ENCODE peak calls at places on chromosomes 12 and 14, in four cellular contexts. E, J, N and S are unnamed samples.

GRCh38 chr12:111105294-111105693 is 184.9 kb upstream of the MYL2 start:
- DNase-seq in E (no peak), J (no peak), N (no peak), S (no peak)

GRCh38 chr12:207804-208203 is 6.2 kb downstream of the SLC6A12 start:
- DNase-seq in E (no peak), J (no peak), N (no peak), S (no peak)

GRCh38 chr14:105065280-105066228 is at the start of gene GPR132:
- DNase-seq in E (peak), J (no peak), N (no peak), S (no peak)

GRCh38 chr14:90693413-90693812 is 122.8 kb downstream of the TTC7B start:
- DNase-seq in E (no peak), J (no peak), N (no peak), S (no peak)

GRCh38 chr12:22409071-22409951 is 74.8 kb upstream of the ST8SIA1 start:
- DNase-seq in E (peak), J (no peak), N (peak), S (no peak)

GRCh38 chr12:128586630-128587029 is 237.1 kb downstream of the SLC15A4 start:
- DNase-seq in E (no peak), J (no peak), N (no peak), S (no peak)

GRCh38 chr12:96048392-96048969 is 13.1 kb upstream of the LTA4H start:
- DNase-seq in E (no peak), J (no peak), N (no peak), S (no peak)

GRCh38 chr12:92400006-92400405 is 254.4 kb upstream of the BTG1 start:
- DNase-seq in E (no peak), J (no peak), N (no peak), S (no peak)

GRCh38 chr12:14403711-14404164 is 38.3 kb downstream of the ATF7IP start:
- DNase-seq in E (peak), J (no peak), N (no peak), S (no peak)

GRCh38 chr14:70096866-70097265 is 91.9 kb downstream of the SLC8A3 start:
- DNase-seq in E (no peak), J (no peak), N (peak), S (no peak)

GRCh38 chr12:29709641-29710040 is 74.1 kb downstream of the TMTC1 start:
- DNase-seq in E (no peak), J (no peak), N (no peak), S (no peak)

GRCh38 chr12:46214668-46215429 is 54.0 kb downstream of the SLC38A1 start:
- DNase-seq in E (peak), J (no peak), N (no peak), S (no peak)

GRCh38 chr12:3720772-3721171 is 32.1 kb downstream of the CRACR2A start:
- DNase-seq in E (no peak), J (no peak), N (no peak), S (no peak)

GRCh38 chr14:69543341-69544249 is 31.1 kb downstream of the CCDC177 start:
- DNase-seq in E (no peak), J (no peak), N (peak), S (peak)

GRCh38 chr12:78037707-78038106 is 207.0 kb downstream of the NAV3 start:
- DNase-seq in E (no peak), J (no peak), N (no peak), S (no peak)

GRCh38 chr14:52791204-52792096 is at the start of gene GNPNAT1:
- DNase-seq in E (peak), J (peak), N (peak), S (peak)

GRCh38 chr12:131770120-131770519 is 58.1 kb upstream of the MMP17 start:
- DNase-seq in E (no peak), J (no peak), N (no peak), S (no peak)

GRCh38 chr12:97465012-97465345 is 2.4 kb downstream of the RMST start:
- DNase-seq in E (no peak), J (peak), N (no peak), S (no peak)

GRCh38 chr12:116277393-116278258 is at the start of gene MED13L:
- DNase-seq in E (no peak), J (peak), N (peak), S (peak)

GRCh38 chr14:32683679-32684078 is 255.0 kb upstream of the NPAS3 start:
- DNase-seq in E (no peak), J (no peak), N (no peak), S (no peak)

GRCh38 chr14:69400154-69400553 is 1.7 kb downstream of the SLC39A9 start:
- DNase-seq in E (no peak), J (no peak), N (no peak), S (no peak)

GRCh38 chr12:83015390-83016225 is 328.9 kb downstream of the TMTC2 start:
- DNase-seq in E (no peak), J (no peak), N (peak), S (peak)

GRCh38 chr12:131896811-131897270 is 2.4 kb downstream of the ULK1 start:
- DNase-seq in E (no peak), J (no peak), N (no peak), S (no peak)

GRCh38 chr14:59751578-59751977 is 119.0 kb downstream of the RTN1 start:
- DNase-seq in E (no peak), J (no peak), N (no peak), S (no peak)

GRCh38 chr12:52243264-52243773 is 10.3 kb downstream of the KRT7 start:
- DNase-seq in E (no peak), J (no peak), N (no peak), S (no peak)

GRCh38 chr14:103523583-103523969 is 946 bp upstream of the CKB start:
- DNase-seq in E (no peak), J (no peak), N (no peak), S (no peak)

GRCh38 chr14:69475194-69475818 is 9.2 kb upstream of the PLEKHD1 start:
- DNase-seq in E (no peak), J (no peak), N (peak), S (no peak)

GRCh38 chr12:28149279-28149678 is 41.0 kb upstream of the CCDC91 start:
- DNase-seq in E (no peak), J (no peak), N (no peak), S (no peak)

GRCh38 chr12:752673-753400 is 458 bp downstream of the WNK1 start:
- DNase-seq in E (no peak), J (no peak), N (peak), S (no peak)

GRCh38 chr12:6199531-6200265 is 502 bp upstream of the CD9 start:
- DNase-seq in E (no peak), J (no peak), N (no peak), S (no peak)

GRCh38 chr14:30419037-30419436 is 139.9 kb upstream of the G2E3 start:
- DNase-seq in E (no peak), J (no peak), N (no peak), S (no peak)

GRCh38 chr12:401235-402126 is at the start of gene CCDC77:
- DNase-seq in E (peak), J (peak), N (peak), S (peak)

GRCh38 chr12:65192963-65193516 is 23.7 kb downstream of the LEMD3 start:
- DNase-seq in E (no peak), J (no peak), N (peak), S (no peak)

GRCh38 chr12:93102744-93103143 is 173.6 kb upstream of the EEA1 start:
- DNase-seq in E (no peak), J (no peak), N (no peak), S (no peak)

GRCh38 chr12:48187916-48188695 is 4.7 kb downstream of the CCDC184 start:
- DNase-seq in E (no peak), J (no peak), N (no peak), S (no peak)

GRCh38 chr12:112900298-112901145 is 6.2 kb upstream of the OAS1 start:
- DNase-seq in E (no peak), J (peak), N (peak), S (peak)

GRCh38 chr12:111024205-111024794 is 103.9 kb upstream of the MYL2 start:
- DNase-seq in E (peak), J (no peak), N (peak), S (peak)

GRCh38 chr12:65881348-65881961 is 57.2 kb downstream of the HMGA2 start:
- DNase-seq in E (no peak), J (no peak), N (no peak), S (no peak)

GRCh38 chr12:122032570-122032969 is 10.9 kb downstream of the BCL7A start:
- DNase-seq in E (no peak), J (no peak), N (no peak), S (no peak)
- TF ChIP-seq EGR1 in E (no peak), J (no peak), N (no peak), S (no peak)

GRCh38 chr12:68746572-68747180 is 700 bp downstream of the SLC35E3 start:
- DNase-seq in E (peak), J (no peak), N (peak), S (no peak)
- TF ChIP-seq EGR1 in E (no peak), J (no peak), N (no peak), S (no peak)

GRCh38 chr14:101761881-101762529 is 496 bp downstream of the PPP2R5C start:
- DNase-seq in E (no peak), J (no peak), N (no peak), S (no peak)
- TF ChIP-seq EGR1 in E (no peak), J (no peak), N (no peak), S (no peak)

DNA sequence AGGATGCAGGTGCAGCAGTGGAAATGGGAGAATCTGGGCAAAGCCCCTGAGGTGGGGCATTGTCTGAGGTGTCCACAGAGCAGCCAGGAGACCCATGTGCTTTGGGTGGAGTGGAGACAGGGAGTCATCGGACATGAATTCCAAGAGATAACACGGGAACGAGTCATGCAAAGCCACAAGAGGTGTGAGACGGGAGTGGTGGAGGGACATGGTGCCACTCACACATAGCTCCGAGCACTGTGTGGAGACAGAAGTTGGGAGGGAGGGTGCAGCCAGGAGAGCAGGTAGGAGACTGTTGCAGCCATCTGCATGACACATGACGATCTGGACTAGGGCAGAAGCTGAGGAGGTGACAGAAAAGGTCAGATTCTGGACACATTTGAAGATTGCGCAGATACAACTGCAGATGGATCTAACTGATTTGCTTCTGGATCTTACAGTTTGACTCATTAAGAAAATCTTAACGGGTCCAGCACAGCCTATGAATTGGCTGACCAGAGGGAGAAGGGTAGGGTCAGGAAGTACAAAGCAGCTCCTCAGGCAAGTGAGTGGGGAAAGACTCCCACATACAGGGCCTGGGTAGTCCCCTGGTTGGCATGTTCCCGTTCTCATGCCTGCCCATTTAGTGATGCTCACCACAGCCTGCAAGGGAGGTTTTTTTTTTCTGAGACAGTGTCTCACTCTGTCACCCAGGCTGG is 379.8 kb downstream of the FUT8 start:
- DNase-seq in E (no peak), J (no peak), N (no peak), S (peak)
- TF ChIP-seq EGR1 in E (no peak), J (no peak), N (no peak), S (no peak)

GRCh38 chr12:57726884-57727757 is 11.4 kb downstream of the AGAP2 start:
- DNase-seq in E (no peak), J (no peak), N (no peak), S (no peak)

GRCh38 chr12:57724936-57725740 is 13.4 kb downstream of the AGAP2 start:
- DNase-seq in E (no peak), J (no peak), N (no peak), S (no peak)

GRCh38 chr12:57727758-57728395 is 10.7 kb downstream of the AGAP2 start:
- DNase-seq in E (no peak), J (no peak), N (no peak), S (no peak)

GRCh38 chr12:57725851-57726150 is 12.7 kb downstream of the AGAP2 start:
- DNase-seq in E (no peak), J (no peak), N (no peak), S (no peak)

GRCh38 chr12:57726151-57726883 is 12.2 kb downstream of the AGAP2 start:
- DNase-seq in E (no peak), J (peak), N (no peak), S (peak)
- TF ChIP-seq EGR1 in E (no peak), J (no peak), N (no peak), S (peak)

GRCh38 chr14:23561873-23562821 is 5.4 kb downstream of the AP1G2 start:
- DNase-seq in E (no peak), J (no peak), N (no peak), S (no peak)

GRCh38 chr14:23564181-23564812 is 3.3 kb downstream of the AP1G2 start:
- DNase-seq in E (no peak), J (no peak), N (no peak), S (no peak)

GRCh38 chr14:23563473-23564180 is 4.0 kb downstream of the AP1G2 start:
- DNase-seq in E (no peak), J (no peak), N (no peak), S (no peak)

GRCh38 chr14:23561259-23561658 is 5.2 kb downstream of the THTPA start:
- DNase-seq in E (no peak), J (no peak), N (no peak), S (no peak)

DNA sequence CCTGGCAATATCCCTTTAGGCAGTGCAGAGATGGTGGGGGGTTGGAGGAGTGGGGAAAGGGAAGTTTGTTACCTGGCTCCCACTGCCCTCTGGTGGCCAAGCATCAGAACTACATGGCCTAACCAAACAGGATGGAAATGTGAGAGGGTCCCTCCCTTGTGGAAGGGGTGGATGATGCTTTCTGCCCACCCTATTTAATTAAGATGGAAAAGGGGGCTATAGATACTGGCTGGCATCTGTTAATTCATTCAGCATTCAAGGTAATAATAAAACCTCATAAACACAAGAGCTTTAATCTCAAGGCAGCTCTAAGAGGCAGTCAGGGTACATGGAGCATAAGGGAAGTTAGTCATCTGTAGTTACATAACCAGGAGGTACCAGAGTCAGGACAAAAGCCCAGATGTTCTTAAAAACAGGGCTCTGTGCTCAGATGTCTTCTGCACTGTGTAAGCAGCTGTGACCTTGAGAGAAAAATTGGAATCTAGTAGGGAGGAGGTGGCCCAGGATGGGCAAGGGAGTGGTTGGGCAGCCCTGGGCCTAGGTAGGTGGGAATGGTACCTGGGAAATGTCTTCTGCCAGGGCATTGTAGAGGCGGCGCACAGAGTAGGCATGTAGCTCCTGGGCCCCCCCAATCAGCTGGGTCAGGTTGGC is 4.6 kb downstream of the AP1G2 start:
- DNase-seq in E (no peak), J (no peak), N (peak), S (no peak)
- TF ChIP-seq EGR1 in E (no peak), J (no peak), N (no peak), S (no peak)

GRCh38 chr14:77039285-77040058 is 11.0 kb upstream of the IRF2BPL start:
- DNase-seq in E (no peak), J (no peak), N (no peak), S (no peak)
- TF ChIP-seq EGR1 in E (no peak), J (no peak), N (no peak), S (no peak)

GRCh38 chr12:123150804-123151678 is at the start of gene PITPNM2:
- DNase-seq in E (no peak), J (no peak), N (peak), S (no peak)

GRCh38 chr12:123152823-123153222 is 1.9 kb upstream of the PITPNM2 start:
- DNase-seq in E (no peak), J (no peak), N (no peak), S (no peak)

GRCh38 chr12:123150273-123150803 is 552 bp downstream of the PITPNM2 start:
- DNase-seq in E (no peak), J (no peak), N (peak), S (no peak)

GRCh38 chr12:123151679-123152454 is 977 bp upstream of the PITPNM2 start:
- DNase-seq in E (no peak), J (no peak), N (no peak), S (no peak)

GRCh38 chr12:123153906-123154305 is 3.0 kb upstream of the PITPNM2 start:
- DNase-seq in E (no peak), J (no peak), N (no peak), S (no peak)
- TF ChIP-seq EGR1 in E (no peak), J (no peak), N (no peak), S (no peak)